ENCODE peak calls at places on chromosome 22, in eight cellular contexts. W, J, H, T, E, G, Q and L are unnamed samples.

GRCh38 chr22:44743247-44743646 is 9.1 kb upstream of the ARHGAP8 start:
- DNase-seq in W (no peak), J (no peak), H (no peak), T (no peak), E (no peak), G (no peak), Q (no peak), L (no peak)

GRCh38 chr22:47210112-47210657 is 447.7 kb downstream of the TBC1D22A start:
- DNase-seq in W (no peak), J (no peak), H (no peak), T (no peak), E (no peak), G (no peak), Q (peak), L (no peak)

GRCh38 chr22:20206709-20207215 is 55.9 kb upstream of the CCDC188 start:
- DNase-seq in W (peak), J (peak), H (no peak), T (no peak), E (no peak), G (peak), Q (peak), L (no peak)

GRCh38 chr22:46756097-46756496 is 6.4 kb upstream of the TBC1D22A start:
- DNase-seq in W (no peak), J (no peak), H (no peak), T (no peak), E (no peak), G (no peak), Q (no peak), L (no peak)

GRCh38 chr22:36470994-36471331 is 10.5 kb downstream of the TXN2 start:
- DNase-seq in W (peak), J (peak), H (no peak), T (no peak), E (no peak), G (no peak), Q (no peak), L (no peak)

GRCh38 chr22:24128024-24128423 is 53.3 kb upstream of the SUSD2 start:
- DNase-seq in W (no peak), J (peak), H (no peak), T (no peak), E (no peak), G (no peak), Q (no peak), L (no peak)

GRCh38 chr22:41300661-41301060 is 664 bp upstream of the ZC3H7B start:
- DNase-seq in W (no peak), J (no peak), H (no peak), T (no peak), E (no peak), G (no peak), Q (no peak), L (no peak)

GRCh38 chr22:22070371-22070824 is 87.8 kb upstream of the TOP3B start:
- DNase-seq in W (no peak), J (no peak), H (no peak), T (no peak), E (no peak), G (no peak), Q (no peak), L (no peak)

GRCh38 chr22:27113211-27114030 is 456.0 kb downstream of the MIAT start:
- DNase-seq in W (peak), J (peak), H (no peak), T (no peak), E (no peak), G (peak), Q (no peak), L (no peak)

GRCh38 chr22:35517769-35518530 is 22.7 kb upstream of the RASD2 start:
- DNase-seq in W (no peak), J (no peak), H (no peak), T (no peak), E (no peak), G (no peak), Q (no peak), L (no peak)

GRCh38 chr22:30305519-30305905 is 16.2 kb upstream of the CASTOR1 start:
- DNase-seq in W (no peak), J (no peak), H (peak), T (no peak), E (no peak), G (peak), Q (no peak), L (no peak)

GRCh38 chr22:50699754-50700386 is 27.2 kb downstream of the SHANK3 start:
- DNase-seq in W (no peak), J (no peak), H (no peak), T (no peak), E (no peak), G (peak), Q (no peak), L (no peak)

GRCh38 chr22:48943567-48944432 is 883.9 kb downstream of the BRD1 start:
- DNase-seq in W (no peak), J (no peak), H (no peak), T (no peak), E (no peak), G (no peak), Q (peak), L (no peak)

GRCh38 chr22:38097557-38098409 is 12.7 kb downstream of the BAIAP2L2 start:
- DNase-seq in W (peak), J (no peak), H (no peak), T (no peak), E (no peak), G (no peak), Q (no peak), L (no peak)